ENCODE peak calls at places on chromosomes 3 and 15, in five cellular contexts. One of them, this sample, is unnamed.

GRCh38 chr3:59320080-59320479 is 270.3 kb upstream of the CFAP20DC start:
- DNase-seq in caudate nucleus: no peak
- DNase-seq in MM.1S: no peak
- DNase-seq in hepatocyte: peak
- DNase-seq in dorsolateral prefrontal cortex: no peak
- DNase-seq in this sample: no peak

GRCh38 chr3:134314588-134315285 is 59.5 kb downstream of the AMOTL2 start:
- DNase-seq in caudate nucleus: no peak
- DNase-seq in MM.1S: no peak
- DNase-seq in hepatocyte: no peak
- DNase-seq in dorsolateral prefrontal cortex: no peak
- DNase-seq in this sample: no peak

GRCh38 chr15:40047413-40048154 is 8.6 kb upstream of the SRP14 start:
- DNase-seq in caudate nucleus: no peak
- DNase-seq in MM.1S: peak
- DNase-seq in hepatocyte: peak
- DNase-seq in dorsolateral prefrontal cortex: no peak
- DNase-seq in this sample: peak

GRCh38 chr3:124277516-124277890 is 285.6 kb upstream of the ROPN1 start:
- DNase-seq in caudate nucleus: peak
- DNase-seq in MM.1S: no peak
- DNase-seq in hepatocyte: no peak
- DNase-seq in dorsolateral prefrontal cortex: peak
- DNase-seq in this sample: no peak

GRCh38 chr3:98733055-98733777 is 29.9 kb upstream of the ST3GAL6 start:
- DNase-seq in caudate nucleus: no peak
- DNase-seq in MM.1S: peak
- DNase-seq in hepatocyte: peak
- DNase-seq in dorsolateral prefrontal cortex: peak
- DNase-seq in this sample: peak

GRCh38 chr3:126835472-126836219 is 131.6 kb downstream of the CHCHD6 start:
- DNase-seq in caudate nucleus: no peak
- DNase-seq in MM.1S: no peak
- DNase-seq in hepatocyte: peak
- DNase-seq in dorsolateral prefrontal cortex: no peak
- DNase-seq in this sample: no peak

GRCh38 chr3:189322339-189322738 is 150.6 kb downstream of the TPRG1 start:
- DNase-seq in caudate nucleus: no peak
- DNase-seq in MM.1S: no peak
- DNase-seq in hepatocyte: no peak
- DNase-seq in dorsolateral prefrontal cortex: no peak
- DNase-seq in this sample: no peak

GRCh38 chr3:124529826-124530571 is 200.3 kb upstream of the UMPS start:
- DNase-seq in caudate nucleus: no peak
- DNase-seq in MM.1S: no peak
- DNase-seq in hepatocyte: no peak
- DNase-seq in dorsolateral prefrontal cortex: no peak
- DNase-seq in this sample: peak

GRCh38 chr3:126896067-126896441 is 86.9 kb upstream of the PLXNA1 start:
- DNase-seq in caudate nucleus: no peak
- DNase-seq in MM.1S: no peak
- DNase-seq in hepatocyte: no peak
- DNase-seq in dorsolateral prefrontal cortex: no peak
- DNase-seq in this sample: no peak

GRCh38 chr3:143536817-143537535 is 311.3 kb downstream of the SLC9A9 start:
- DNase-seq in caudate nucleus: no peak
- DNase-seq in MM.1S: peak
- DNase-seq in hepatocyte: no peak
- DNase-seq in dorsolateral prefrontal cortex: no peak
- DNase-seq in this sample: no peak

GRCh38 chr3:122091602-122092006 is 36.4 kb downstream of the CD86 start:
- DNase-seq in caudate nucleus: no peak
- DNase-seq in MM.1S: no peak
- DNase-seq in hepatocyte: no peak
- DNase-seq in dorsolateral prefrontal cortex: no peak
- DNase-seq in this sample: peak
- H3K27ac ChIP-seq in caudate nucleus: no peak
- H3K27ac ChIP-seq in MM.1S: peak
- H3K27ac ChIP-seq in hepatocyte: no peak
- H3K27ac ChIP-seq in dorsolateral prefrontal cortex: no peak
- H3K27ac ChIP-seq in this sample: no peak

DNA sequence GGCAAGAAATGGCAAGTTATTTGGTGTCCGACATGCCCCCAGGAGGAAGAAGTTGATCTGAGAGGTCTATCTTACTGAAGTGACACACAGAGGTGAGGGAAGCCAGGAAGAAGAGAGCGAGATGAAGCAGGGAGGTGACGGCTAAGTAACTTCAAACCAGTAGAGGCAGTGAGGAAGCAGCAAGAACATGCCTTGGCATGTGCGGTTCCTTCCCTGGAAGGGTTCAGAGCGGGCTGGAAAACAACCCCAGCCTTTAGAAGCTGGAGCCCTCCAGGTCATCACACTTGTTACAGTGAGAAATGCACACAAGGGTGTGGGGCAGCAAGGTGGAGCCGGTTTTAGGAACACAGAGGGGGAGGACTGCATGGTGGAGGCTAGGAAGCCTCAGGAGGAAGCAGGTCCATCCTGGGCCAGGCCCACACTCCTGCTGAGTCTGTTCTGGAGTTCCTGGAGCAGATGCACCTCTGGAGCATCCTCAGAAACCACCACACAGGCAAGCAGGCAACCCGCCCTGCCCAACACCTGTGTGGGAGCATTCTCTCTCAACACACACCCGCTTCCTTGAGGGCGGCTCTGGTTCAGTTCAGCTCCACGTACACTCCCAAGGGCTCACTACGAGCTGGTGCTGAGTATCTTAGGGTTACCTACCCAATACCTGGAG is 47.1 kb downstream of the POC1A start:
- DNase-seq in caudate nucleus: no peak
- DNase-seq in MM.1S: no peak
- DNase-seq in hepatocyte: no peak
- DNase-seq in dorsolateral prefrontal cortex: no peak
- DNase-seq in this sample: no peak
- H3K27ac ChIP-seq in caudate nucleus: no peak
- H3K27ac ChIP-seq in MM.1S: no peak
- H3K27ac ChIP-seq in hepatocyte: no peak
- H3K27ac ChIP-seq in dorsolateral prefrontal cortex: peak
- H3K27ac ChIP-seq in this sample: no peak

DNA sequence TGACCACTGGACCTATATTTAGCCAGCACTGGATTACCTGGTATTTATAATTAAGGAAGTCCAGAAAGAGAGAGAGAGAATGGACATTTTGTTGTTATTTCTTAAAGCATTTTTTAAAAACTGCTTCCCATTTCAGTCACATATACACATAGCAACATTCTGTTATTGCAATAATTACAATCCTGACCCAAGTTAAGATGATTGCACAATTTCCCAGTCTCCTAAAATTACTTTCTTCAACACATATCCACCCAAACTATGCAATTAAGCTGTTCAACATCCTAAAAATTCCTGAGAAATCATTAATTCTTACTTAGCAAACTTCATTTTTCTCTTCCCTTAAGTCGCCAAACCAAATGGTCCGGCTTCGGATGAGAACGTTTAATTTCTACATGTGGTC is 37.6 kb downstream of the PCSK6 start:
- DNase-seq in caudate nucleus: no peak
- DNase-seq in MM.1S: no peak
- DNase-seq in hepatocyte: no peak
- DNase-seq in dorsolateral prefrontal cortex: no peak
- DNase-seq in this sample: no peak
- H3K27ac ChIP-seq in caudate nucleus: no peak
- H3K27ac ChIP-seq in MM.1S: no peak
- H3K27ac ChIP-seq in hepatocyte: peak
- H3K27ac ChIP-seq in dorsolateral prefrontal cortex: peak
- H3K27ac ChIP-seq in this sample: peak

GRCh38 chr15:73679964-73680363 is 4.2 kb upstream of the CD276 start:
- DNase-seq in caudate nucleus: no peak
- DNase-seq in MM.1S: no peak
- DNase-seq in hepatocyte: no peak
- DNase-seq in dorsolateral prefrontal cortex: no peak
- DNase-seq in this sample: no peak
- H3K27ac ChIP-seq in caudate nucleus: no peak
- H3K27ac ChIP-seq in MM.1S: no peak
- H3K27ac ChIP-seq in hepatocyte: no peak
- H3K27ac ChIP-seq in dorsolateral prefrontal cortex: no peak
- H3K27ac ChIP-seq in this sample: no peak

DNA sequence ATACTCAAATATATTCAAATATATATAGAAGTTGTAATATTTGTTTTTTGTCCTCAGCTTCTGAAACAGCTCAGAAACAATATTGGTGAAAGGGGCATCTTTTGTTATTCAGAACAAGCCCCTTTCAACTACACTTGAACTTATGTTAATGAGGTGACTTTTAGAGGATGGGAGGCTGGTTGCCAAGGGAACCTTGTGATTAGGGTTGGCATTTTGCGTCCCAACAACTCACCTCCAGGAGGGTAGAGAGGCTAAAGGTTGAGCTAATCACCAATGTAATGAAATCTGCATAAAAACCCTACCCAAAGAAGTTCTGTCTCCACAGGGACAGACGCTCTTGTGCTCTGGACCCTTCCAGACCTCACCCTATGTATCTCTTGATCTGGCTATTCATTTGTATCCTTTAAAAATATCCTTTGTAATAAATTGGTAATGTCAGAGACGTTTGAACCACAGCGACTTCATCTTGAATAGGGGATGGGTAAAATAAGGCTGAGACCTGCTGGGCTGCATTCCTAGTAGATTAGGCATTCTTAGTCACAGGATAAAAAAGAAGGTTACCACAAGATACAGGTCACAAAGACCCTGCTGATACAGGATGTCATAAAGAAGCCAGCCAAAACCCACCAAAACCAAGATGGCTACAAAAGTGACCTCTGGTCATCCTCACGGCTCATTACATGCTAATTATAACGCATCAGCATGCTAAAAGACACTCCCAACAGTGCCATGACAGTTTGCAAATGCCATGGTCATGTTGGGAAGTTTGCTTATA is 111.1 kb downstream of the FMN1 start:
- DNase-seq in caudate nucleus: no peak
- DNase-seq in MM.1S: no peak
- DNase-seq in hepatocyte: no peak
- DNase-seq in dorsolateral prefrontal cortex: no peak
- DNase-seq in this sample: no peak
- H3K27ac ChIP-seq in caudate nucleus: no peak
- H3K27ac ChIP-seq in MM.1S: no peak
- H3K27ac ChIP-seq in hepatocyte: no peak
- H3K27ac ChIP-seq in dorsolateral prefrontal cortex: no peak
- H3K27ac ChIP-seq in this sample: no peak

GRCh38 chr3:47874913-47875312 is 72.0 kb downstream of the DHX30 start:
- DNase-seq in caudate nucleus: no peak
- DNase-seq in MM.1S: no peak
- DNase-seq in hepatocyte: no peak
- DNase-seq in dorsolateral prefrontal cortex: no peak
- DNase-seq in this sample: no peak
- H3K27ac ChIP-seq in caudate nucleus: no peak
- H3K27ac ChIP-seq in MM.1S: no peak
- H3K27ac ChIP-seq in hepatocyte: no peak
- H3K27ac ChIP-seq in dorsolateral prefrontal cortex: no peak
- H3K27ac ChIP-seq in this sample: no peak

GRCh38 chr3:16381426-16381825 is 116.4 kb downstream of the OXNAD1 start:
- DNase-seq in caudate nucleus: no peak
- DNase-seq in MM.1S: no peak
- DNase-seq in hepatocyte: no peak
- DNase-seq in dorsolateral prefrontal cortex: no peak
- DNase-seq in this sample: no peak
- H3K27ac ChIP-seq in caudate nucleus: no peak
- H3K27ac ChIP-seq in MM.1S: no peak
- H3K27ac ChIP-seq in hepatocyte: no peak
- H3K27ac ChIP-seq in dorsolateral prefrontal cortex: no peak
- H3K27ac ChIP-seq in this sample: no peak

DNA sequence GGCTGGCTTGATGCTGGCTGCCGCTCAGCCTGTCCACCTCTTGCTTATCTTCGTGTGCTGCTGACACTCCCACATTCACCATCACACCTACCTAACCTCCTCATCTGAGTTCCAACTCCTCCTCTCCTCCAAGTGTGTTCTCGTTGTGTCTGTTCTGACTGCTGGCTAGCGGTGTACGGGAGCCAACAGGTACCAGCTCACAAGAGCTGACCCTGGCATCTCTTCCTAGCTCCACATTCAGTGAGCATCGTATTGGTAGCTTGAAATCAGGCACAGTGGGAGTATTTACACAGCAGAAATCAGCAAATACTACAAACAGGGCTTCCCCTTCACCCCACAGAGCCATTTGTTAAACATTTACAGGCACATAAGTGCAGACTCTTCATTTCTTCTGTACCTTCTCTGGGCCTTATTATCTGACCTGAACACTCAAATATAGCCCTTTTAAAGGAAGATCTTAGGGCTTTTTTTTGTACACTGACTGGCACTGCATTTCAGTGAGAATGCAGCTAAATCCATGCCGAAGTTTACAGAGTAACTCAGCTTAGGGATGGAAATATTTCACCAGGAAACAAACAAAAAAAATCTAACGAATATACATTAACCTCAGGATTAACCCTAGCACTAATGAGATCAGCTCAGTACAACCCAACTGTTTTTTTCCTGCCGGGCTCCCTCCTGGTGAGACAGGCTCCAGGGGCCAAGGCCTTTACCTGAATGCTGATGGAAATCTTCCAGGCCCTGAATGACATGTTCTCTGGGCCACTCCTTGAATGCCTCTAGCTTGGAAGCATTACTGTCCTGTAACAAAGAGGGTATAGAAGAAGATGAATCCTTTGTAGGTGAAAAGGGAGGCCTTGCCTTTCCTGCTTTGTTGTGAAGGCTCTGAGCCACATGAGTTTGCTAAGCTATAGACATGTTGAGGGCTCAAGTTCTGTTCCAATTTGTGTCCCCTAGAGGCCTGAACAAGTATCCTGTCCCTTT is 150.5 kb upstream of the LPP start:
- DNase-seq in caudate nucleus: no peak
- DNase-seq in MM.1S: no peak
- DNase-seq in hepatocyte: peak
- DNase-seq in dorsolateral prefrontal cortex: no peak
- DNase-seq in this sample: no peak
- H3K27ac ChIP-seq in caudate nucleus: no peak
- H3K27ac ChIP-seq in MM.1S: no peak
- H3K27ac ChIP-seq in hepatocyte: peak
- H3K27ac ChIP-seq in dorsolateral prefrontal cortex: no peak
- H3K27ac ChIP-seq in this sample: no peak

This sample was measured in substantia nigra.